ENCODE peak calls at places on chromosome 19, in nine cellular contexts. One of them, this sample, is unnamed.

GRCh38 chr19:3135961-3136683 is at the start of gene GNA15:
- DNase-seq in ovary: peak
- DNase-seq in WTC11: no peak
- DNase-seq in amygdala: no peak
- DNase-seq in stimulated activated effector memory CD8-positive, alpha-beta T cell treated with anti-CD3 and anti-CD28 coated beads, Interleukin-12 subunit alpha, Interleukin-12 subunit beta, amount 100 ng/mL, for 72 hours: no peak
- DNase-seq in foreskin keratinocyte: peak
- DNase-seq in aorta: peak
- DNase-seq in T-helper 9 cell: peak
- DNase-seq in T-cell: no peak
- DNase-seq in this sample: no peak

GRCh38 chr19:3881272-3882040 is 971 bp downstream of the ATCAY start:
- DNase-seq in WTC11: peak
- DNase-seq in foreskin keratinocyte: no peak
- DNase-seq in aorta: no peak
- DNase-seq in T-helper 9 cell: no peak
- DNase-seq in stimulated activated effector memory CD8-positive, alpha-beta T cell treated with anti-CD3 and anti-CD28 coated beads, Interleukin-12 subunit alpha, Interleukin-12 subunit beta, amount 100 ng/mL, for 72 hours: no peak
- DNase-seq in ovary: no peak
- DNase-seq in T-cell: no peak
- DNase-seq in amygdala: no peak
- DNase-seq in this sample: peak

GRCh38 chr19:873084-874019 is 13.9 kb downstream of the CFD start:
- DNase-seq in WTC11: peak
- DNase-seq in T-cell: peak
- DNase-seq in aorta: no peak
- DNase-seq in ovary: peak
- DNase-seq in foreskin keratinocyte: peak
- DNase-seq in amygdala: no peak
- DNase-seq in T-helper 9 cell: peak
- DNase-seq in stimulated activated effector memory CD8-positive, alpha-beta T cell treated with anti-CD3 and anti-CD28 coated beads, Interleukin-12 subunit alpha, Interleukin-12 subunit beta, amount 100 ng/mL, for 72 hours: no peak
- DNase-seq in this sample: no peak

GRCh38 chr19:39941615-39942507 is 7.4 kb upstream of the FCGBP start:
- DNase-seq in amygdala: no peak
- DNase-seq in ovary: no peak
- DNase-seq in stimulated activated effector memory CD8-positive, alpha-beta T cell treated with anti-CD3 and anti-CD28 coated beads, Interleukin-12 subunit alpha, Interleukin-12 subunit beta, amount 100 ng/mL, for 72 hours: no peak
- DNase-seq in aorta: no peak
- DNase-seq in T-cell: peak
- DNase-seq in foreskin keratinocyte: peak
- DNase-seq in T-helper 9 cell: peak
- DNase-seq in WTC11: no peak
- DNase-seq in this sample: no peak

GRCh38 chr19:46065486-46065885 is 24.7 kb upstream of the IGFL4 start:
- DNase-seq in foreskin keratinocyte: peak
- DNase-seq in T-cell: no peak
- DNase-seq in ovary: no peak
- DNase-seq in WTC11: no peak
- DNase-seq in amygdala: no peak
- DNase-seq in T-helper 9 cell: no peak
- DNase-seq in stimulated activated effector memory CD8-positive, alpha-beta T cell treated with anti-CD3 and anti-CD28 coated beads, Interleukin-12 subunit alpha, Interleukin-12 subunit beta, amount 100 ng/mL, for 72 hours: no peak
- DNase-seq in aorta: no peak
- DNase-seq in this sample: no peak

GRCh38 chr19:1104452-1105216 is 840 bp downstream of the GPX4 start:
- DNase-seq in aorta: peak
- DNase-seq in stimulated activated effector memory CD8-positive, alpha-beta T cell treated with anti-CD3 and anti-CD28 coated beads, Interleukin-12 subunit alpha, Interleukin-12 subunit beta, amount 100 ng/mL, for 72 hours: peak
- DNase-seq in T-cell: peak
- DNase-seq in ovary: peak
- DNase-seq in foreskin keratinocyte: peak
- DNase-seq in T-helper 9 cell: peak
- DNase-seq in amygdala: peak
- DNase-seq in WTC11: peak
- DNase-seq in this sample: peak

GRCh38 chr19:14366529-14366928 is 14.7 kb upstream of the ADGRE5 start:
- DNase-seq in stimulated activated effector memory CD8-positive, alpha-beta T cell treated with anti-CD3 and anti-CD28 coated beads, Interleukin-12 subunit alpha, Interleukin-12 subunit beta, amount 100 ng/mL, for 72 hours: peak
- DNase-seq in ovary: no peak
- DNase-seq in WTC11: peak
- DNase-seq in foreskin keratinocyte: peak
- DNase-seq in T-cell: peak
- DNase-seq in aorta: peak
- DNase-seq in T-helper 9 cell: peak
- DNase-seq in amygdala: no peak
- DNase-seq in this sample: no peak

GRCh38 chr19:35395762-35396199 is 24.9 kb downstream of the GPR42 start:
- DNase-seq in T-cell: no peak
- DNase-seq in foreskin keratinocyte: no peak
- DNase-seq in amygdala: no peak
- DNase-seq in WTC11: peak
- DNase-seq in T-helper 9 cell: no peak
- DNase-seq in stimulated activated effector memory CD8-positive, alpha-beta T cell treated with anti-CD3 and anti-CD28 coated beads, Interleukin-12 subunit alpha, Interleukin-12 subunit beta, amount 100 ng/mL, for 72 hours: no peak
- DNase-seq in aorta: no peak
- DNase-seq in ovary: peak
- DNase-seq in this sample: no peak

GRCh38 chr19:47608908-47609879 is at the start of gene BICRA:
- DNase-seq in T-helper 9 cell: peak
- DNase-seq in foreskin keratinocyte: peak
- DNase-seq in ovary: peak
- DNase-seq in amygdala: no peak
- DNase-seq in WTC11: peak
- DNase-seq in T-cell: peak
- DNase-seq in aorta: peak
- DNase-seq in stimulated activated effector memory CD8-positive, alpha-beta T cell treated with anti-CD3 and anti-CD28 coated beads, Interleukin-12 subunit alpha, Interleukin-12 subunit beta, amount 100 ng/mL, for 72 hours: peak
- DNase-seq in this sample: peak

GRCh38 chr19:1161716-1162115 is 12.4 kb downstream of the SBNO2 start:
- DNase-seq in T-cell: no peak
- DNase-seq in aorta: no peak
- DNase-seq in stimulated activated effector memory CD8-positive, alpha-beta T cell treated with anti-CD3 and anti-CD28 coated beads, Interleukin-12 subunit alpha, Interleukin-12 subunit beta, amount 100 ng/mL, for 72 hours: no peak
- DNase-seq in amygdala: no peak
- DNase-seq in WTC11: no peak
- DNase-seq in ovary: no peak
- DNase-seq in T-helper 9 cell: no peak
- DNase-seq in foreskin keratinocyte: peak
- DNase-seq in this sample: no peak

GRCh38 chr19:3185482-3186376 is at the start of gene NCLN:
- DNase-seq in amygdala: peak
- DNase-seq in aorta: peak
- DNase-seq in stimulated activated effector memory CD8-positive, alpha-beta T cell treated with anti-CD3 and anti-CD28 coated beads, Interleukin-12 subunit alpha, Interleukin-12 subunit beta, amount 100 ng/mL, for 72 hours: peak
- DNase-seq in ovary: peak
- DNase-seq in T-helper 9 cell: peak
- DNase-seq in foreskin keratinocyte: peak
- DNase-seq in WTC11: peak
- DNase-seq in T-cell: peak
- DNase-seq in this sample: peak

GRCh38 chr19:34759218-34759917 is 13.6 kb downstream of the ZNF599 start:
- DNase-seq in amygdala: no peak
- DNase-seq in T-helper 9 cell: no peak
- DNase-seq in ovary: no peak
- DNase-seq in foreskin keratinocyte: no peak
- DNase-seq in stimulated activated effector memory CD8-positive, alpha-beta T cell treated with anti-CD3 and anti-CD28 coated beads, Interleukin-12 subunit alpha, Interleukin-12 subunit beta, amount 100 ng/mL, for 72 hours: no peak
- DNase-seq in T-cell: no peak
- DNase-seq in aorta: no peak
- DNase-seq in WTC11: no peak
- DNase-seq in this sample: no peak

GRCh38 chr19:8163781-8164180 is 14.4 kb upstream of the FBN3 start:
- DNase-seq in amygdala: no peak
- DNase-seq in aorta: no peak
- DNase-seq in stimulated activated effector memory CD8-positive, alpha-beta T cell treated with anti-CD3 and anti-CD28 coated beads, Interleukin-12 subunit alpha, Interleukin-12 subunit beta, amount 100 ng/mL, for 72 hours: no peak
- DNase-seq in T-cell: no peak
- DNase-seq in ovary: no peak
- DNase-seq in T-helper 9 cell: no peak
- DNase-seq in foreskin keratinocyte: peak
- DNase-seq in WTC11: no peak
- DNase-seq in this sample: no peak

GRCh38 chr19:38213911-38214625 is 10.0 kb downstream of the DPF1 start:
- DNase-seq in WTC11: no peak
- DNase-seq in stimulated activated effector memory CD8-positive, alpha-beta T cell treated with anti-CD3 and anti-CD28 coated beads, Interleukin-12 subunit alpha, Interleukin-12 subunit beta, amount 100 ng/mL, for 72 hours: peak
- DNase-seq in amygdala: peak
- DNase-seq in foreskin keratinocyte: peak
- DNase-seq in T-cell: peak
- DNase-seq in aorta: no peak
- DNase-seq in T-helper 9 cell: peak
- DNase-seq in ovary: no peak
- DNase-seq in this sample: peak

GRCh38 chr19:12666305-12667048 is at the start of the genes MAN2B1 and WDR83:
- DNase-seq in T-helper 9 cell: peak
- DNase-seq in amygdala: peak
- DNase-seq in WTC11: peak
- DNase-seq in stimulated activated effector memory CD8-positive, alpha-beta T cell treated with anti-CD3 and anti-CD28 coated beads, Interleukin-12 subunit alpha, Interleukin-12 subunit beta, amount 100 ng/mL, for 72 hours: peak
- DNase-seq in T-cell: peak
- DNase-seq in foreskin keratinocyte: peak
- DNase-seq in aorta: peak
- DNase-seq in ovary: peak
- DNase-seq in this sample: peak

GRCh38 chr19:2469102-2469914 is 6.6 kb upstream of the GADD45B start:
- DNase-seq in T-helper 9 cell: no peak
- DNase-seq in ovary: no peak
- DNase-seq in foreskin keratinocyte: peak
- DNase-seq in aorta: peak
- DNase-seq in stimulated activated effector memory CD8-positive, alpha-beta T cell treated with anti-CD3 and anti-CD28 coated beads, Interleukin-12 subunit alpha, Interleukin-12 subunit beta, amount 100 ng/mL, for 72 hours: no peak
- DNase-seq in amygdala: no peak
- DNase-seq in WTC11: no peak
- DNase-seq in T-cell: no peak
- DNase-seq in this sample: no peak

GRCh38 chr19:10625003-10625761 is at the start of gene SLC44A2:
- DNase-seq in WTC11: peak
- DNase-seq in aorta: peak
- DNase-seq in foreskin keratinocyte: peak
- DNase-seq in stimulated activated effector memory CD8-positive, alpha-beta T cell treated with anti-CD3 and anti-CD28 coated beads, Interleukin-12 subunit alpha, Interleukin-12 subunit beta, amount 100 ng/mL, for 72 hours: no peak
- DNase-seq in ovary: peak
- DNase-seq in T-helper 9 cell: no peak
- DNase-seq in T-cell: no peak
- DNase-seq in amygdala: no peak
- DNase-seq in this sample: peak

GRCh38 chr19:6464070-6464873 is at the start of gene CRB3:
- DNase-seq in WTC11: peak
- DNase-seq in ovary: no peak
- DNase-seq in stimulated activated effector memory CD8-positive, alpha-beta T cell treated with anti-CD3 and anti-CD28 coated beads, Interleukin-12 subunit alpha, Interleukin-12 subunit beta, amount 100 ng/mL, for 72 hours: no peak
- DNase-seq in aorta: no peak
- DNase-seq in foreskin keratinocyte: peak
- DNase-seq in T-cell: peak
- DNase-seq in T-helper 9 cell: peak
- DNase-seq in amygdala: no peak
- DNase-seq in this sample: no peak

GRCh38 chr19:57611113-57611512 is 2.9 kb upstream of the ZNF134 start:
- DNase-seq in amygdala: no peak
- DNase-seq in aorta: no peak
- DNase-seq in T-cell: no peak
- DNase-seq in T-helper 9 cell: no peak
- DNase-seq in ovary: no peak
- DNase-seq in WTC11: no peak
- DNase-seq in foreskin keratinocyte: no peak
- DNase-seq in stimulated activated effector memory CD8-positive, alpha-beta T cell treated with anti-CD3 and anti-CD28 coated beads, Interleukin-12 subunit alpha, Interleukin-12 subunit beta, amount 100 ng/mL, for 72 hours: no peak
- DNase-seq in this sample: no peak

GRCh38 chr19:3601021-3601420 is 5.7 kb downstream of the TBXA2R start:
- DNase-seq in foreskin keratinocyte: no peak
- DNase-seq in amygdala: no peak
- DNase-seq in ovary: no peak
- DNase-seq in WTC11: no peak
- DNase-seq in stimulated activated effector memory CD8-positive, alpha-beta T cell treated with anti-CD3 and anti-CD28 coated beads, Interleukin-12 subunit alpha, Interleukin-12 subunit beta, amount 100 ng/mL, for 72 hours: no peak
- DNase-seq in T-helper 9 cell: no peak
- DNase-seq in aorta: peak
- DNase-seq in T-cell: no peak
- DNase-seq in this sample: no peak

GRCh38 chr19:16527971-16528521 is 14.2 kb downstream of the CHERP start:
- DNase-seq in stimulated activated effector memory CD8-positive, alpha-beta T cell treated with anti-CD3 and anti-CD28 coated beads, Interleukin-12 subunit alpha, Interleukin-12 subunit beta, amount 100 ng/mL, for 72 hours: peak
- DNase-seq in ovary: no peak
- DNase-seq in T-cell: peak
- DNase-seq in T-helper 9 cell: peak
- DNase-seq in amygdala: no peak
- DNase-seq in aorta: no peak
- DNase-seq in foreskin keratinocyte: no peak
- DNase-seq in WTC11: peak
- DNase-seq in this sample: no peak

GRCh38 chr19:3785938-3786824 is at the start of gene MATK:
- DNase-seq in T-cell: no peak
- DNase-seq in stimulated activated effector memory CD8-positive, alpha-beta T cell treated with anti-CD3 and anti-CD28 coated beads, Interleukin-12 subunit alpha, Interleukin-12 subunit beta, amount 100 ng/mL, for 72 hours: no peak
- DNase-seq in aorta: no peak
- DNase-seq in ovary: no peak
- DNase-seq in WTC11: peak
- DNase-seq in T-helper 9 cell: no peak
- DNase-seq in amygdala: no peak
- DNase-seq in foreskin keratinocyte: no peak
- DNase-seq in this sample: no peak

GRCh38 chr19:17796013-17796837 is 1.3 kb downstream of the B3GNT3 start:
- DNase-seq in aorta: no peak
- DNase-seq in WTC11: no peak
- DNase-seq in amygdala: no peak
- DNase-seq in stimulated activated effector memory CD8-positive, alpha-beta T cell treated with anti-CD3 and anti-CD28 coated beads, Interleukin-12 subunit alpha, Interleukin-12 subunit beta, amount 100 ng/mL, for 72 hours: no peak
- DNase-seq in T-cell: no peak
- DNase-seq in ovary: no peak
- DNase-seq in T-helper 9 cell: no peak
- DNase-seq in foreskin keratinocyte: no peak
- DNase-seq in this sample: no peak

GRCh38 chr19:40716031-40716654 is 543 bp downstream of the COQ8B start:
- DNase-seq in WTC11: no peak
- DNase-seq in T-helper 9 cell: peak
- DNase-seq in ovary: peak
- DNase-seq in foreskin keratinocyte: peak
- DNase-seq in stimulated activated effector memory CD8-positive, alpha-beta T cell treated with anti-CD3 and anti-CD28 coated beads, Interleukin-12 subunit alpha, Interleukin-12 subunit beta, amount 100 ng/mL, for 72 hours: no peak
- DNase-seq in amygdala: no peak
- DNase-seq in aorta: no peak
- DNase-seq in T-cell: peak
- DNase-seq in this sample: no peak

GRCh38 chr19:4115050-4115817 is 8.7 kb downstream of the MAP2K2 start:
- DNase-seq in T-cell: peak
- DNase-seq in T-helper 9 cell: peak
- DNase-seq in stimulated activated effector memory CD8-positive, alpha-beta T cell treated with anti-CD3 and anti-CD28 coated beads, Interleukin-12 subunit alpha, Interleukin-12 subunit beta, amount 100 ng/mL, for 72 hours: no peak
- DNase-seq in ovary: no peak
- DNase-seq in amygdala: no peak
- DNase-seq in aorta: peak
- DNase-seq in foreskin keratinocyte: no peak
- DNase-seq in WTC11: no peak
- DNase-seq in this sample: peak

GRCh38 chr19:5340637-5341447 is at the start of gene PTPRS:
- DNase-seq in WTC11: peak
- DNase-seq in amygdala: peak
- DNase-seq in T-cell: peak
- DNase-seq in T-helper 9 cell: peak
- DNase-seq in ovary: peak
- DNase-seq in stimulated activated effector memory CD8-positive, alpha-beta T cell treated with anti-CD3 and anti-CD28 coated beads, Interleukin-12 subunit alpha, Interleukin-12 subunit beta, amount 100 ng/mL, for 72 hours: peak
- DNase-seq in aorta: peak
- DNase-seq in foreskin keratinocyte: peak
- DNase-seq in this sample: peak

GRCh38 chr19:50837300-50837699 is 3.9 kb upstream of the KLK15 start:
- DNase-seq in amygdala: no peak
- DNase-seq in WTC11: no peak
- DNase-seq in stimulated activated effector memory CD8-positive, alpha-beta T cell treated with anti-CD3 and anti-CD28 coated beads, Interleukin-12 subunit alpha, Interleukin-12 subunit beta, amount 100 ng/mL, for 72 hours: no peak
- DNase-seq in foreskin keratinocyte: peak
- DNase-seq in ovary: no peak
- DNase-seq in T-helper 9 cell: no peak
- DNase-seq in aorta: peak
- DNase-seq in T-cell: no peak
- DNase-seq in this sample: no peak

This sample was measured in dorsolateral prefrontal cortex.